ENCODE peak calls at places on chromosomes 6 and 20, in four cellular contexts. One of them, this sample, is unnamed. For H3K4me1, the result is how much of the 10 kb centered on the place peaks cover.

GRCh38 chr20:41172296-41173140 is 35.2 kb downstream of the PLCG1 start:
- DNase-seq in HAP-1: no peak
- DNase-seq in right cardiac atrium: no peak
- DNase-seq in adrenal gland: peak
- DNase-seq in this sample: no peak

GRCh38 chr6:4637691-4638433 is 138.3 kb upstream of the CDYL start:
- DNase-seq in right cardiac atrium: no peak
- DNase-seq in adrenal gland: peak
- DNase-seq in HAP-1: no peak
- DNase-seq in this sample: peak

GRCh38 chr20:56788041-56788670 is 159.1 kb downstream of the TFAP2C start:
- DNase-seq in right cardiac atrium: no peak
- DNase-seq in HAP-1: no peak
- DNase-seq in adrenal gland: no peak
- DNase-seq in this sample: no peak

GRCh38 chr6:122400121-122400450 is 634 bp downstream of the HSF2 start:
- DNase-seq in right cardiac atrium: no peak
- DNase-seq in adrenal gland: no peak
- DNase-seq in HAP-1: no peak
- DNase-seq in this sample: no peak

GRCh38 chr6:18328549-18328922 is 58.6 kb upstream of the RNF144B start:
- DNase-seq in right cardiac atrium: no peak
- DNase-seq in HAP-1: no peak
- DNase-seq in adrenal gland: no peak
- DNase-seq in this sample: no peak

GRCh38 chr20:43415661-43416430 is 41.9 kb upstream of the SRSF6 start:
- DNase-seq in HAP-1: no peak
- DNase-seq in adrenal gland: no peak
- DNase-seq in right cardiac atrium: no peak
- DNase-seq in this sample: no peak

GRCh38 chr6:3500262-3501001 is 43.6 kb upstream of the SLC22A23 start:
- DNase-seq in right cardiac atrium: no peak
- DNase-seq in HAP-1: no peak
- DNase-seq in adrenal gland: no peak
- DNase-seq in this sample: no peak

GRCh38 chr6:71977860-71978259 is 91.5 kb downstream of the RIMS1 start:
- DNase-seq in HAP-1: no peak
- DNase-seq in adrenal gland: no peak
- DNase-seq in right cardiac atrium: no peak
- DNase-seq in this sample: no peak

GRCh38 chr20:57025261-57025660 is 241.2 kb downstream of the BMP7 start:
- DNase-seq in right cardiac atrium: no peak
- DNase-seq in adrenal gland: no peak
- DNase-seq in HAP-1: no peak
- DNase-seq in this sample: no peak

GRCh38 chr6:117477988-117478852 is 4.3 kb upstream of the DCBLD1 start:
- DNase-seq in adrenal gland: no peak
- DNase-seq in right cardiac atrium: no peak
- DNase-seq in HAP-1: peak
- DNase-seq in this sample: peak

GRCh38 chr6:21769405-21769851 is 175.9 kb downstream of the SOX4 start:
- DNase-seq in right cardiac atrium: no peak
- DNase-seq in HAP-1: peak
- DNase-seq in adrenal gland: no peak
- DNase-seq in this sample: no peak

GRCh38 chr6:156686429-156686939 is 90.7 kb upstream of the ARID1B start:
- DNase-seq in HAP-1: peak
- DNase-seq in adrenal gland: peak
- DNase-seq in right cardiac atrium: no peak
- DNase-seq in this sample: peak

GRCh38 chr6:82996156-82996555 is 69.5 kb downstream of the UBE3D start:
- DNase-seq in HAP-1: no peak
- DNase-seq in adrenal gland: no peak
- DNase-seq in right cardiac atrium: no peak
- DNase-seq in this sample: no peak

GRCh38 chr20:59175861-59176260 is 12.2 kb downstream of the ZNF831 start:
- DNase-seq in adrenal gland: no peak
- DNase-seq in HAP-1: no peak
- DNase-seq in right cardiac atrium: no peak
- DNase-seq in this sample: peak

GRCh38 chr6:161882196-161882595 is 608.3 kb upstream of the AGPAT4 start:
- DNase-seq in right cardiac atrium: no peak
- DNase-seq in adrenal gland: no peak
- DNase-seq in HAP-1: no peak
- DNase-seq in this sample: peak

GRCh38 chr20:63926298-63926697 is 29.9 kb downstream of the UCKL1 start:
- DNase-seq in adrenal gland: no peak
- DNase-seq in right cardiac atrium: no peak
- DNase-seq in HAP-1: no peak
- DNase-seq in this sample: no peak

GRCh38 chr6:13421425-13422057 is 65.9 kb downstream of the GFOD1 start:
- DNase-seq in HAP-1: no peak
- DNase-seq in adrenal gland: no peak
- DNase-seq in right cardiac atrium: no peak
- DNase-seq in this sample: no peak

GRCh38 chr6:168081858-168082546 is 3.0 kb upstream of the FRMD1 start:
- DNase-seq in HAP-1: no peak
- DNase-seq in right cardiac atrium: no peak
- DNase-seq in adrenal gland: no peak
- DNase-seq in this sample: no peak

GRCh38 chr20:45479822-45480221 is 10.3 kb downstream of the WFDC2 start:
- DNase-seq in HAP-1: no peak
- DNase-seq in adrenal gland: no peak
- DNase-seq in right cardiac atrium: no peak
- DNase-seq in this sample: no peak

GRCh38 chr6:4612636-4613171 is 163.5 kb upstream of the CDYL start:
- DNase-seq in right cardiac atrium: no peak
- DNase-seq in adrenal gland: no peak
- DNase-seq in HAP-1: no peak
- DNase-seq in this sample: no peak

GRCh38 chr6:12578097-12578496 is 138.5 kb upstream of the PHACTR1 start:
- DNase-seq in adrenal gland: no peak
- DNase-seq in HAP-1: no peak
- DNase-seq in right cardiac atrium: no peak
- DNase-seq in this sample: no peak

GRCh38 chr6:144449911-144450690 is 165.0 kb downstream of the UTRN start:
- DNase-seq in HAP-1: no peak
- DNase-seq in right cardiac atrium: no peak
- DNase-seq in adrenal gland: no peak
- DNase-seq in this sample: no peak

GRCh38 chr20:38270869-38271608 is 10.5 kb upstream of the KIAA1755 start:
- DNase-seq in right cardiac atrium: peak
- DNase-seq in adrenal gland: no peak
- DNase-seq in HAP-1: no peak
- DNase-seq in this sample: peak

GRCh38 chr20:50450961-50451752 is 59.0 kb upstream of the PTPN1 start:
- DNase-seq in adrenal gland: peak
- DNase-seq in HAP-1: no peak
- DNase-seq in right cardiac atrium: peak
- DNase-seq in this sample: peak

GRCh38 chr6:52547647-52548352 is 29.1 kb downstream of the TRAM2 start:
- DNase-seq in adrenal gland: no peak
- DNase-seq in right cardiac atrium: no peak
- DNase-seq in HAP-1: no peak
- DNase-seq in this sample: peak

GRCh38 chr20:41138527-41139226 is 1.3 kb downstream of the PLCG1 start:
- DNase-seq in HAP-1: peak
- DNase-seq in right cardiac atrium: no peak
- DNase-seq in adrenal gland: no peak
- DNase-seq in this sample: peak

GRCh38 chr20:62979876-62980373 is 26.8 kb downstream of the BHLHE23 start:
- DNase-seq in HAP-1: no peak
- DNase-seq in adrenal gland: no peak
- DNase-seq in right cardiac atrium: no peak
- DNase-seq in this sample: no peak

GRCh38 chr6:22327881-22328280 is 31.0 kb upstream of the PRL start:
- DNase-seq in adrenal gland: no peak
- DNase-seq in right cardiac atrium: no peak
- DNase-seq in HAP-1: no peak
- DNase-seq in this sample: no peak

GRCh38 chr6:157614026-157614484 is 209.0 kb upstream of the SNX9 start:
- DNase-seq in HAP-1: no peak
- DNase-seq in adrenal gland: no peak
- DNase-seq in right cardiac atrium: no peak
- DNase-seq in this sample: no peak

GRCh38 chr6:85421963-85422362 is 27.9 kb upstream of the NT5E start:
- DNase-seq in adrenal gland: no peak
- DNase-seq in HAP-1: no peak
- DNase-seq in right cardiac atrium: no peak
- DNase-seq in this sample: no peak

GRCh38 chr6:85419046-85419759 is 30.7 kb upstream of the NT5E start:
- DNase-seq in HAP-1: no peak
- DNase-seq in right cardiac atrium: no peak
- DNase-seq in adrenal gland: no peak
- DNase-seq in this sample: no peak

GRCh38 chr6:85425997-85426396 is 23.9 kb upstream of the NT5E start:
- DNase-seq in adrenal gland: no peak
- DNase-seq in HAP-1: no peak
- DNase-seq in right cardiac atrium: no peak
- DNase-seq in this sample: no peak

GRCh38 chr6:85424981-85425380 is 24.9 kb upstream of the NT5E start:
- DNase-seq in right cardiac atrium: no peak
- DNase-seq in HAP-1: no peak
- DNase-seq in adrenal gland: no peak
- DNase-seq in this sample: no peak

DNA sequence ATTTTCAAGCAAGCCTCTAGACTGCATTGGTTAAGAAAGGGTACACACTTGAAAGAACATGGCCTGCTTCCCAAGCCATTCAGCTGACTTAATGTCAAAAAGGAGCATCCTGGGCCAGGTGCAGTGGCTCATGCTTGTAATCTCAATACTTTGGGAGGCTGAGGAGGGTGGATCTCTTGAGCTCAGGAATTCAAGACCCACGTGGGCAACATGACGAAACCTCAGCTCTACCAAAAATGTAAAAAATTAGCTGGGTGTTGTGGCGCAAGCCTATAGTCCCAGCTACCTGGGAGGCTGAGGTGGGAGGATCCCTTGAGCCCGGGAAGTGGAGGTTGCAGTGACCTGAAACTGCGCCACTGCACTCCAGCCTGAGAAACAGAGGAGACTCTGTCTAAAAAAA is 26.9 kb upstream of the NT5E start:
- DNase-seq in right cardiac atrium: no peak
- DNase-seq in adrenal gland: no peak
- DNase-seq in HAP-1: no peak
- DNase-seq in this sample: no peak
- H3K4me1 ChIP-seq in right cardiac atrium: under half
- H3K4me1 ChIP-seq in adrenal gland: under half
- H3K4me1 ChIP-seq in HAP-1: under half
- H3K4me1 ChIP-seq in this sample: under half

DNA sequence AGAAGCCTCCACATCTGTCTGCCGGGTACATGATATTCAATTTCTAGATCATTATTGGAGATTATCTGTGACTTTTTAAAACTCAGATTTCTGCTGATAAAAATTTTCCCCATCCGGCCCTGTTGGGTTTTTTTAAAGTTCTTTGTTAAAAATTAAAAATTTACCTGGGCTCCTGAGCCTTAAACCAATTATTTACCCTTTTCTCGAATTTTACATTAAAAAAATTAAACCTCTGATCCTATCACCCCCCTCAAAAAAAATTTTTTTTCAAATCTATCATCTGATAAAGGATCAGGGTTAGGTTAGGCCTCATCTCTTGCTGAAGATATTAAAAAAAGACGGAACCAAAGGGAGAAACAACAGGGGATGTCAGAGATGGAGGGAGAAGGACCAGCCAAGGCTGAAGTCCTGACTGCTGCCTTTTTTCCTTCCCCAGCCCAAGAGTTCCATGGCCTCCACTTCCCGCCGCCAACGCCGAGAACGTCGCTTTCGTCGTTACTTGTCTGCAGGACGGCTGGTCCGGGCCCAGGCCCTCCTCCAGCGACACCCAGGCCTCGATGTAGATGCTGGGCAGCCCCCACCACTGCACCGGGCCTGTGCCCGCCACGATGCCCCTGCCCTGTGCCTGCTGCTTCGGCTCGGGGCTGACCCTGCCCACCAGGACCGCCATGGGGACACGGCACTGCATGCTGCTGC is 467 bp downstream of the NFKBIL1 start:
- DNase-seq in HAP-1: no peak
- DNase-seq in right cardiac atrium: peak
- DNase-seq in adrenal gland: peak
- DNase-seq in this sample: no peak
- H3K4me1 ChIP-seq in HAP-1: under half
- H3K4me1 ChIP-seq in right cardiac atrium: under half
- H3K4me1 ChIP-seq in adrenal gland: under half
- H3K4me1 ChIP-seq in this sample: under half

GRCh38 chr20:47124235-47124717 is 229.6 kb downstream of the EYA2 start:
- DNase-seq in right cardiac atrium: no peak
- DNase-seq in adrenal gland: no peak
- DNase-seq in HAP-1: no peak
- DNase-seq in this sample: no peak

GRCh38 chr20:47127986-47128385 is 228.5 kb downstream of the ZMYND8 start:
- DNase-seq in right cardiac atrium: no peak
- DNase-seq in HAP-1: no peak
- DNase-seq in adrenal gland: no peak
- DNase-seq in this sample: no peak

GRCh38 chr20:47126374-47126705 is 230.2 kb downstream of the ZMYND8 start:
- DNase-seq in adrenal gland: no peak
- DNase-seq in right cardiac atrium: no peak
- DNase-seq in HAP-1: no peak
- DNase-seq in this sample: no peak

GRCh38 chr20:47125553-47126373 is 230.7 kb downstream of the ZMYND8 start:
- DNase-seq in HAP-1: peak
- DNase-seq in adrenal gland: no peak
- DNase-seq in right cardiac atrium: peak
- DNase-seq in this sample: no peak

DNA sequence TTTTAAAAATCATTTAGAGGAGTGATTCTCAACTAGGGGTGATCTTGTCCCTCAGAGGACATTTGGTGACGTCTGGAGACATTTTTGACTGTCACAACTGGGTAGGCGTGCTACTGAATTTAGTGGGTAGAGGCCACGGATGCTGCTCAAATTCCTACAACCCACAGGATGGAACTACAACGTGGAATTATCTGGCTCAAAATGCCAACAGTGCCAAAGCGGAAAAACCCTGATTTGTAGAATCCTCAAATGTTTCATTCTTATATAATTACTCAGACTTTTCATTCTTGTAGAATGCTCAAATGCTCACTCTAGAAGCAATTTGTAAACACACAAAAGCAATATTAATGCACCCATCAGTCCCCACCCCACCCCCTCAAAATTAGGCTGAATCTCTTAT is 229.8 kb downstream of the ZMYND8 start:
- DNase-seq in adrenal gland: no peak
- DNase-seq in right cardiac atrium: no peak
- DNase-seq in HAP-1: no peak
- DNase-seq in this sample: no peak
- H3K4me1 ChIP-seq in adrenal gland: under half
- H3K4me1 ChIP-seq in right cardiac atrium: under half
- H3K4me1 ChIP-seq in HAP-1: under half
- H3K4me1 ChIP-seq in this sample: under half

DNA sequence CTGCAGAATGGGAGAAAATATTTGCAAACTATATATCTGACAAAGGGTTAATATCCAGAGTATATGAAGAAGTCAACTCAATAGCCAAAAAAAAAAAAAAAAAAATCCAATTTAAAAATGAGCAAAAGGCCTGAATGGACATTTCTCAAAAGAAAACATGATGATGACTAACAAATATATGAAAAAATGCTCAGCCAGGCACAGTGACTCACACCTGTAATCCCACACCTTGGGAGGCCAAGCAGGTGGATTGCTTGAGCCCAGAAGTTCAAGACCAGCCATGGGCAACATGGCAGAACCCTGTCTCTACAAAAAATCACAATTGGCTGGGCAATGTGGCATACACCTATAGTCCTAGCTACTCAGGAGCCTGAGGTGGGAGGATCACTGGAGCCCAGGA is 2.1 kb upstream of the ECHDC1 start:
- DNase-seq in right cardiac atrium: no peak
- DNase-seq in HAP-1: no peak
- DNase-seq in adrenal gland: no peak
- DNase-seq in this sample: no peak
- H3K4me1 ChIP-seq in right cardiac atrium: under half
- H3K4me1 ChIP-seq in HAP-1: under half
- H3K4me1 ChIP-seq in adrenal gland: under half
- H3K4me1 ChIP-seq in this sample: under half

This sample was measured in small intestine.